ENCODE peak calls at places on chromosomes 7 and 10, in four cellular contexts. D, T, A and U are unnamed samples. For H3K27me3, the result is how much of the 10 kb centered on the place peaks cover.

GRCh38 chr10:88565072-88565471 is 18.0 kb downstream of the RNLS start:
- DNase-seq in D (no peak), T (peak), A (no peak), U (no peak)

GRCh38 chr7:96414931-96415292 is 93.0 kb upstream of the SLC25A13 start:
- DNase-seq in D (no peak), T (peak), A (no peak), U (no peak)

GRCh38 chr7:112358456-112358855 is 91.8 kb upstream of the IFRD1 start:
- DNase-seq in D (no peak), T (no peak), A (no peak), U (no peak)

GRCh38 chr10:31708513-31708912 is 220.1 kb downstream of the ARHGAP12 start:
- DNase-seq in D (peak), T (no peak), A (no peak), U (no peak)

GRCh38 chr10:132109341-132110072 is 43.8 kb downstream of the JAKMIP3 start:
- DNase-seq in D (peak), T (no peak), A (no peak), U (peak)

GRCh38 chr7:20284398-20285143 is 46.1 kb upstream of the ITGB8 start:
- DNase-seq in D (no peak), T (no peak), A (no peak), U (no peak)

GRCh38 chr7:135707570-135707966 is 20.4 kb downstream of the SLC13A4 start:
- DNase-seq in D (no peak), T (no peak), A (no peak), U (no peak)

GRCh38 chr10:101781984-101782810 is 1.0 kb downstream of the NPM3 start:
- DNase-seq in D (no peak), T (no peak), A (no peak), U (no peak)

GRCh38 chr10:121282797-121283515 is 315.3 kb downstream of the FGFR2 start:
- DNase-seq in D (no peak), T (no peak), A (no peak), U (no peak)

GRCh38 chr10:88280518-88280917 is 302.6 kb downstream of the RNLS start:
- DNase-seq in D (no peak), T (no peak), A (no peak), U (no peak)

GRCh38 chr7:42929449-42929848 is 2.5 kb downstream of the PSMA2 start:
- DNase-seq in D (no peak), T (no peak), A (no peak), U (no peak)
- H3K4me3 ChIP-seq in D (no peak), T (no peak), A (no peak), U (no peak)

GRCh38 chr10:107157071-107157470 is 7.4 kb downstream of the SORCS1 start:
- DNase-seq in D (no peak), T (no peak), A (no peak), U (no peak)

GRCh38 chr10:107163904-107164861 is at the start of gene SORCS1:
- DNase-seq in D (no peak), T (peak), A (no peak), U (no peak)

GRCh38 chr10:107160866-107161265 is 3.6 kb downstream of the SORCS1 start:
- DNase-seq in D (no peak), T (no peak), A (no peak), U (no peak)

GRCh38 chr10:107163086-107163880 is 1.2 kb downstream of the SORCS1 start:
- DNase-seq in D (no peak), T (peak), A (no peak), U (no peak)

DNA sequence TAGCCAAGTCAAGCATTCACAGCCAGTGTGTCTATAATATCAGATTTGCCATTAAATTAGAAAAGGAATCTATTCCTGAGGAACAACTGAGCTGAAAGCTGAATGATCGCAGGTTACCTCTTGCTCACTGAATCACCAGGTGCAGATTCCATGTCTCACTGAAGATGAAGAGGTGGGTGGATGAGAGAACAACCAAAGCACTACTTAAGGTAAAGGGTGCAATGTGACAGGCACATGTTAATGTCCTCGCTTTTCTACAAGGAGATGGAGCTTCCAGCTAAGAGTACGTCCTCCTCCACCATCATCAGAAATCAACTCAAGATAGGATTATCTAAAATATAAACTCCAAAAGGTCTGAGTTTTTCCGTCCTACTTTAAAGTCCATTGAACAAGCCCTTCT is 4.6 kb downstream of the SORCS1 start:
- DNase-seq in D (no peak), T (no peak), A (no peak), U (no peak)
- H3K27me3 ChIP-seq in D (under half), T (under half), A (under half), U (under half)

DNA sequence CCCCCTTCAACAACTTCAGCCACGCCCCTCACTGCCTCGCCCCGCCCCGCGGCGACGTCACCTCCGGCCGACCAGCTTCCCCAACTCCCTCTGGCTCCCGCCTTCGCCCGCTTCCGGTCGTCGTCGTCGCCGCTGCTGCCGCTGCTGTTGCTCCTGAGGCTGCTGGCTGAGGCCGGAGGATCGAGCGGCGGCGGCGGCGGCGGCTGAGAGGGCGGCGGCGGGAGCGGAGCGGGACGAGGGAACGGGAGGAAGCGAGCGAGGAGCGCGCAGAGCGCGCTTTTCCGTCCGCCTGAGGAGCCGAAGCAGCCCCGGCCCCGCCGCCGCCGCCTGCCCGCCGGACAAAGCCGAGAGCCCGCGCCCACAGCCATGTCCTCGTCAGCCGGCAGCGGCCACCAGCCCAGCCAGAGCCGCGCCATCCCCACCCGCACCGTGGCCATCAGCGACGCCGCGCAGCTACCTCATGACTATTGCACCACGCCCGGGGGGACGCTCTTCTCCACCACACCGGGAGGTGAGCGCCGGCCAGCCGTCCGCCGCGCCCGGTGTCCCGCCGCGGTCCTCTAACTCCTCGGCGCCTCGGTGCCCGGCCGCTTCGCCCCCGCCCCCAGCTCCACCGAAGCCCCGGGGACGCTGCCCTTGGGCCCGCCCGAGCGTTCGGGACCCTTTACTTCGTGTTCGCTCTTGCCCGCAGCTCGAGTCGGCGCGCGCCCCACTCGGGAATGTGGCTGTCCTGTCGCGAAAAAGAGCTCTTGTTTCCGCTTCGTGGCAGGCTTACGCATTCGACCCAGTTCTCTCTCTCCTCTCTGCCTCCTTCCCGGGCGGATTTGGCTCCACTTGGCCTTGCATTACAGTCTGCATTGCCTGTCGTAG is at the start of gene EIF4EBP2:
- DNase-seq in D (peak), T (peak), A (peak), U (peak)
- H3K27ac ChIP-seq in D (peak), T (peak), A (peak), U (peak)

DNA sequence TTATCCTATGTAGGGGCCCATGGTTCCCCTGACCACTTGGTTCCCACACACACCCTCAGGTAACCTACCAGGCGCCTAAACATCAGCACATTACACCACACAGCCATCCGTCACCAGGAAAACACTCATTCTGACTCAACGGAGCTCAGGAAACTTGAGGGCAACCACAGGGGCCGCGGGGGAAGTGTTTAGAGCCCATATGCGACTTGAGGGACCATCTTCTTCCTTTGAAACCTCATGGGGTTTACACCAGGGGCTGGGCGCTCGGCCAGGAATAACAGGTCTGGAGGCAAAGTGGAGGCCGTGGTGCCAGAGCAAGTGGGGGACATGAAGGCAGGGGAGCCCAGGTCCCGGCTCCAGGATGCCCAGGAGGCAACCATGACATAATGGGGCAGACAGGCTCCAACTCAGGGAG is 1.5 kb downstream of the STX1A start:
- DNase-seq in D (no peak), T (peak), A (no peak), U (peak)
- H3K4me3 ChIP-seq in D (no peak), T (peak), A (peak), U (peak)

GRCh38 chr10:22351131-22351703 is 5.9 kb downstream of the SPAG6 start:
- DNase-seq in D (no peak), T (no peak), A (no peak), U (no peak)

GRCh38 chr10:22345301-22346086 is at the start of gene SPAG6:
- DNase-seq in D (peak), T (peak), A (no peak), U (peak)

GRCh38 chr10:22346087-22346661 is 878 bp downstream of the SPAG6 start:
- DNase-seq in D (no peak), T (no peak), A (no peak), U (no peak)

GRCh38 chr10:22344781-22345300 is 455 bp upstream of the SPAG6 start:
- DNase-seq in D (no peak), T (no peak), A (no peak), U (no peak)

GRCh38 chr10:22349758-22350157 is 4.5 kb downstream of the SPAG6 start:
- DNase-seq in D (no peak), T (no peak), A (no peak), U (no peak)
- H3K27me3 ChIP-seq in D (under half), T (under half), A (under half), U (under half)